ENCODE peak calls at places on chromosomes 5 and 9, in five cellular contexts. K is K562, I is endodermal cell, F is fibroblast of lung, X is GM23248. T is an unnamed sample.

GRCh38 chr5:56480305-56481146 is 247.4 kb upstream of the ANKRD55 start:
- DNase-seq in K (no peak), I (peak; percentile 83), F (peak; percentile 75), X (peak; percentile 86), T (peak; percentile 91)

GRCh38 chr5:177529247-177529901 is 12.6 kb upstream of the DDX41 start:
- DNase-seq in K (peak; percentile 85), I (no peak), F (no peak), X (no peak), T (no peak)

GRCh38 chr5:174413520-174414314 is 310.7 kb upstream of the MSX2 start:
- DNase-seq in K (no peak), I (no peak), F (peak; percentile 97), X (peak; percentile 47), T (no peak)

GRCh38 chr9:87497604-87498045 is at the start of gene DAPK1:
- DNase-seq in K (peak; percentile 69), I (peak; percentile 94), F (peak; percentile 60), X (peak; percentile 40), T (peak; percentile 91)

GRCh38 chr9:124506433-124506832 is 766 bp downstream of the NR5A1 start:
- DNase-seq in K (no peak), I (peak; percentile 43), F (no peak), X (no peak), T (peak; percentile 57)

GRCh38 chr5:132195727-132196126 is 31.9 kb downstream of the P4HA2 start:
- DNase-seq in K (no peak), I (peak; percentile 20), F (no peak), X (no peak), T (no peak)

GRCh38 chr5:35458824-35459207 is 158.8 kb upstream of the SPEF2 start:
- DNase-seq in K (no peak), I (no peak), F (no peak), X (no peak), T (no peak)

GRCh38 chr9:135902655-135903357 is 4.5 kb downstream of the CAMSAP1 start:
- DNase-seq in K (no peak), I (no peak), F (no peak), X (no peak), T (no peak)

GRCh38 chr9:4009006-4009511 is 290.8 kb downstream of the GLIS3 start:
- DNase-seq in K (no peak), I (no peak), F (peak; percentile 81), X (peak; percentile 39), T (no peak)

GRCh38 chr5:132756542-132756941 is 9.3 kb downstream of the CCNI2 start:
- DNase-seq in K (no peak), I (peak; percentile 34), F (no peak), X (no peak), T (no peak)

GRCh38 chr9:95507456-95508241 is 9.1 kb downstream of the PTCH1 start:
- DNase-seq in K (peak; percentile 42), I (peak; percentile 83), F (peak; percentile 77), X (peak; percentile 75), T (peak; percentile 84)

GRCh38 chr9:29212590-29213373 is 1639.5 kb upstream of the C9orf72 start:
- DNase-seq in K (no peak), I (peak; percentile 78), F (no peak), X (peak; percentile 6), T (peak; percentile 63)

GRCh38 chr5:72194846-72195245 is 87.6 kb downstream of the MAP1B start:
- DNase-seq in K (no peak), I (no peak), F (peak; percentile 24), X (no peak), T (no peak)

GRCh38 chr5:35478856-35479682 is 138.6 kb upstream of the SPEF2 start:
- DNase-seq in K (no peak), I (no peak), F (peak; percentile 59), X (peak; percentile 72), T (no peak)

GRCh38 chr5:73459366-73459765 is 10.8 kb upstream of the FOXD1 start:
- DNase-seq in K (no peak), I (no peak), F (peak; percentile 80), X (peak; percentile 54), T (no peak)

GRCh38 chr9:34158362-34158869 is 20.4 kb upstream of the UBAP1 start:
- DNase-seq in K (peak; percentile 73), I (no peak), F (peak; percentile 98), X (peak; percentile 59), T (no peak)

GRCh38 chr5:10409504-10409903 is 32.2 kb upstream of the ROPN1L start:
- DNase-seq in K (no peak), I (no peak), F (no peak), X (no peak), T (no peak)

GRCh38 chr9:120151806-120152205 is 428.2 kb downstream of the CDK5RAP2 start:
- DNase-seq in K (no peak), I (peak; percentile 64), F (no peak), X (no peak), T (no peak)

GRCh38 chr5:11941566-11941965 is 37.3 kb upstream of the CTNND2 start:
- DNase-seq in K (no peak), I (no peak), F (peak; percentile 3), X (no peak), T (no peak)

GRCh38 chr9:101388507-101388993 is 3.7 kb upstream of the BAAT start:
- DNase-seq in K (no peak), I (no peak), F (no peak), X (peak; percentile 30), T (no peak)

DNA sequence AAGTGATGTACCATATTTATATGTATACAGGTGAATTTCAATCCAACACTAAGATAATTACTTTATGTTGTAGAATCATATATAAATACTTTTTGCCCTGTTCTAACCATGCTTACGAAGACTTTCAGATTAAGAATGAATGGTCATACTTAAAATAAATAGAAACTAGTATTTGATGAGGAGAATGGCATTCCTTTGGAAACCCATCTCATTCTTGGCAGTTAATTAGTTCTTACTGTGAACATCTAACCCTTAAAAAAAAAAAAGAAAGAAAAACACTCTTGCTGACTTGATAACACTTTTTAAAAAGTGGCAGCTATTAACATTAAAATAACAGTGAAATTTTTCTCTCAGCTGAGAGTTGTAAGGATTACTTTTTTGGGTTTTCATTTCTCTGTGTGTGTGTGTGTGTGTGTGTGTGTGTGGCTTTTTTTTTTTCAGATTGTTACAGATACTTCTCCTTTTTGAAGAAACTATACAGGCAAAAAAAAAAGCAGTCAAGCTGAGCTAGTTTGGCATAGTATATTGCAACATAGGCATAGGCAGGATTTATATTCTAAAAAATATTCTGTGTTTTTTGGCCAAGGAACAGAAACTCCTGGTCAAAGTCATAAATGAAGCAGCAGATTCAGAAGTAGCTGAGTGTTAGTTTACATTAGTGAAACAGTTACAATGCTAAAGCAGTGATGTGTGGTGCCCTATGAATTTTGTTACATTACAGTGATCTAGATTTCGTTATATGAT is 163.5 kb downstream of the CD180 start:
- DNase-seq in K (no peak), I (no peak), F (peak; percentile 65), X (peak; percentile 61), T (no peak)
- H3K9ac ChIP-seq in K (no peak overlapping the region), I (no peak overlapping the region), F (no peak overlapping the region), X (no peak overlapping the region), T (no peak overlapping the region)

DNA sequence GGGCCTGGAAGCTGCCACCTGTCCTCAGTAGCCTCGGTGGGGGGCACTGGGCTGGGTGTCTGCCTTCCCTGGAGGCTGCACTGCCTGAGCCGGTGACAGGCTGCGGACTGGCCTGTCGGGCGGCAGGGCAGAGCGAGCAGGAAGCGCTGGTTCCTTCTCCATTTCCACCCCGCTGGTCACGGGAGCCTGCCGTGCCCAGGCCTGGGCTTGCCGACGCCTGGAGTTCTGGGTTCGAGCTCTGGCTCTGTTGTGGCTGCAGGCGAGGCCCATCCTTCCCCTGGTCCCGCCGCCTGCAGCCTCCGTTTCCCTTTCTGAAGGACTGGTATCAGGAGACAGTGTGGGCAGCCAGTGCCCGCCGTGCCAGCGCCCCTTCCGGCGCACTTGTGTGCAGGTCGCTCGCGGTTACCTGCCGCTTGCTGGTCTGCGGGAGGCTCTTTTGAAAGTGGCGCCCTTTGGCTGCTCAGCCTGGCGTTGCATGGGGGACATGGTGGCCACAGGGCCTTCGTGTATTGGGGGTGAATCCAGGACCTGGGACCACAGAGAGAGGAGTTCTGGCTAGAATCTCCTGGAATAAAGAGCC is 34.0 kb downstream of the RXRA start:
- DNase-seq in K (no peak), I (no peak), F (no peak), X (no peak), T (no peak)
- H3K4me1 ChIP-seq in K (peaks cover 98% of the 10 kb centered on the region), I (peaks cover 4% of the 10 kb centered on the region), F (no peaks in the 10 kb centered on the region), X (peaks cover 10% of the 10 kb centered on the region), T (peaks cover 19% of the 10 kb centered on the region)

GRCh38 chr5:151141535-151141934 is 16.0 kb downstream of the ANXA6 start:
- DNase-seq in K (no peak), I (peak; percentile 65), F (peak; percentile 47), X (peak; percentile 41), T (no peak)
- H3K4me3 ChIP-seq in K (no peak overlapping the region), I (no peak overlapping the region), F (no peak overlapping the region), X (no peak overlapping the region), T (no peak overlapping the region)

GRCh38 chr9:134213508-134214394 is 49.4 kb upstream of the RNU6ATAC start:
- DNase-seq in K (no peak), I (no peak), F (no peak), X (no peak), T (peak; percentile 54)

GRCh38 chr9:134212809-134213507 is 48.6 kb upstream of the RNU6ATAC start:
- DNase-seq in K (no peak), I (no peak), F (no peak), X (no peak), T (peak; percentile 51)

GRCh38 chr9:134214766-134215394 is 50.5 kb upstream of the RNU6ATAC start:
- DNase-seq in K (no peak), I (no peak), F (no peak), X (no peak), T (peak; percentile 81)

GRCh38 chr9:134215395-134215708 is 51.0 kb upstream of the RNU6ATAC start:
- DNase-seq in K (no peak), I (no peak), F (no peak), X (no peak), T (no peak)

GRCh38 chr9:134214395-134214765 is 50.0 kb upstream of the RNU6ATAC start:
- DNase-seq in K (no peak), I (no peak), F (no peak), X (no peak), T (peak; percentile 66)
- H3K9ac ChIP-seq in K (no peak overlapping the region), I (no peak overlapping the region), F (no peak overlapping the region), X (no peak overlapping the region), T (no peak overlapping the region)

GRCh38 chr5:14569948-14570691 is 11.5 kb upstream of the OTULINL start:
- DNase-seq in K (no peak), I (no peak), F (no peak), X (no peak), T (no peak)
- H3K4me1 ChIP-seq in K (no peaks in the 10 kb centered on the region), I (no peaks in the 10 kb centered on the region), F (no peaks in the 10 kb centered on the region), X (no peaks in the 10 kb centered on the region), T (no peaks in the 10 kb centered on the region)

GRCh38 chr5:173243215-173243614 is 8.2 kb upstream of the NKX2-5 start:
- DNase-seq in K (no peak), I (peak; percentile 21), F (no peak), X (no peak), T (no peak)
- H3K4me3 ChIP-seq in K (no peak overlapping the region), I (no peak overlapping the region), F (no peak overlapping the region), X (no peak overlapping the region), T (no peak overlapping the region)